ENCODE peak calls at places on chromosomes 6 and 20, in nine cellular contexts. U is foreskin keratinocyte, G is OCI-LY7, L is natural killer cell, W is fibroblast of pulmonary artery, E is right lobe of liver, I is kidney, B is tibial artery, X is foreskin fibroblast. D is an unnamed sample.

GRCh38 chr20:45269056-45269455 is 14.7 kb upstream of the SLPI start:
- DNase-seq in U (no peak), G (no peak), L (no peak), W (no peak), E (no peak), I (no peak), B (no peak), X (no peak), D (no peak)

GRCh38 chr20:60199866-60200265 is 241.6 kb downstream of the CDH26 start:
- DNase-seq in U (no peak), G (no peak), L (no peak), W (no peak), E (no peak), I (no peak), B (no peak), X (no peak), D (no peak)

GRCh38 chr6:80610821-80611220 is 504.4 kb downstream of the BCKDHB start:
- DNase-seq in U (peak; percentile 76), G (no peak), L (no peak), W (peak; percentile 40), E (no peak), I (no peak), B (no peak), X (peak; percentile 66), D (no peak)

GRCh38 chr6:56714273-56714672 is 71.6 kb upstream of the DST start:
- DNase-seq in U (no peak), G (no peak), L (no peak), W (no peak), E (no peak), I (no peak), B (no peak), X (no peak), D (no peak)

GRCh38 chr6:146184701-146185100 is 155.8 kb downstream of the GRM1 start:
- DNase-seq in U (no peak), G (no peak), L (no peak), W (no peak), E (no peak), I (no peak), B (no peak), X (no peak), D (no peak)

GRCh38 chr6:128068110-128068460 is 167.2 kb upstream of the THEMIS start:
- DNase-seq in U (no peak), G (no peak), L (no peak), W (no peak), E (no peak), I (no peak), B (no peak), X (no peak), D (no peak)

GRCh38 chr6:32607263-32607987 is 17.8 kb upstream of the HLA-DRB1 start:
- DNase-seq in U (no peak), G (no peak), L (no peak), W (no peak), E (no peak), I (no peak), B (no peak), X (no peak), D (no peak)

GRCh38 chr6:16352258-16352635 is 113.9 kb downstream of the GMPR start:
- DNase-seq in U (no peak), G (no peak), L (no peak), W (peak; percentile 76), E (no peak), I (no peak), B (no peak), X (peak; percentile 68), D (no peak)

GRCh38 chr6:7341989-7342742 is 29.2 kb upstream of the SSR1 start:
- DNase-seq in U (no peak), G (no peak), L (no peak), W (no peak), E (no peak), I (no peak), B (no peak), X (peak; percentile 9), D (no peak)

GRCh38 chr6:134753001-134753400 is 196.9 kb downstream of the ALDH8A1 start:
- DNase-seq in U (no peak), G (no peak), L (no peak), W (no peak), E (no peak), I (no peak), B (no peak), X (no peak), D (no peak)

GRCh38 chr20:15875446-15875845 is 697.8 kb downstream of the KIF16B start:
- DNase-seq in U (no peak), G (no peak), L (no peak), W (no peak), E (no peak), I (no peak), B (no peak), X (no peak), D (no peak)

GRCh38 chr6:63440057-63440456 is 120.3 kb upstream of the LGSN start:
- DNase-seq in U (no peak), G (no peak), L (no peak), W (no peak), E (no peak), I (no peak), B (no peak), X (no peak), D (no peak)

DNA sequence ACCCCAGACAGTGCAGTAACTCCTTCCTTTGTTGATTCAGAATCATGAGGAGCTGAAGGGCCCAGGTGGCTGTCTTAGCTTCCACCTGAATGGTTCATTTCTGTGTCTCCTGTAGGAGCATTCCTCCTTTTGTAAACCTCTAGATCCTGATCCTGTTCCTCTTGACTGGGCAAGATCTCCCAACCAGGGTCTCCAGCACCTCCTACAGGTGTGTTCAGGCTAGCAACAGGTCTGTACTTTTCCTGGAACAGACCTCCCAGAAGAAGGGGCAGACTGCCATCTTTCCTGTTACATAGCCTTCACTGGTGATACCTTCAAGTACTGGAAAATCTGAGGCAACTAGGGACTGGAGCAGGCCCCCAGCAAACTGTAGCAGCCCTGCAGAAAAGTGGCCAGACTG is 35.2 kb downstream of the HLA-B start:
- DNase-seq in U (no peak), G (no peak), L (no peak), W (no peak), E (no peak), I (no peak), B (no peak), X (no peak), D (peak; percentile 40)
- TF ChIP-seq CTCF in U (no peak), G (no peak), L (no peak), W (no peak), E (no peak), I (no peak), B (no peak), X (no peak), D (no peak)

GRCh38 chr6:131949909-131950766 is 1.0 kb downstream of the CCN2 start:
- DNase-seq in U (peak; percentile 79), G (no peak), L (no peak), W (peak; percentile 96), E (peak; percentile 80), I (peak; percentile 92), B (peak; percentile 78), X (peak; percentile 88), D (peak; percentile 85)
- TF ChIP-seq CTCF in U (peak; percentile 65), G (no peak), L (no peak), W (peak; percentile 46), E (peak; percentile 42), I (peak; percentile 49), B (peak; percentile 61), X (peak; percentile 54), D (peak; percentile 39)

GRCh38 chr6:108247965-108248536 is 12.8 kb downstream of the SNX3 start:
- DNase-seq in U (no peak), G (no peak), L (no peak), W (no peak), E (no peak), I (no peak), B (no peak), X (no peak), D (no peak)

GRCh38 chr6:108254436-108255410 is 6.1 kb downstream of the SNX3 start:
- DNase-seq in U (no peak), G (no peak), L (no peak), W (no peak), E (no peak), I (no peak), B (no peak), X (no peak), D (no peak)

GRCh38 chr6:108251252-108251651 is 9.6 kb downstream of the SNX3 start:
- DNase-seq in U (no peak), G (no peak), L (no peak), W (no peak), E (no peak), I (no peak), B (no peak), X (no peak), D (no peak)

GRCh38 chr6:108252055-108252454 is 8.8 kb downstream of the SNX3 start:
- DNase-seq in U (no peak), G (no peak), L (no peak), W (no peak), E (no peak), I (no peak), B (no peak), X (no peak), D (no peak)

DNA sequence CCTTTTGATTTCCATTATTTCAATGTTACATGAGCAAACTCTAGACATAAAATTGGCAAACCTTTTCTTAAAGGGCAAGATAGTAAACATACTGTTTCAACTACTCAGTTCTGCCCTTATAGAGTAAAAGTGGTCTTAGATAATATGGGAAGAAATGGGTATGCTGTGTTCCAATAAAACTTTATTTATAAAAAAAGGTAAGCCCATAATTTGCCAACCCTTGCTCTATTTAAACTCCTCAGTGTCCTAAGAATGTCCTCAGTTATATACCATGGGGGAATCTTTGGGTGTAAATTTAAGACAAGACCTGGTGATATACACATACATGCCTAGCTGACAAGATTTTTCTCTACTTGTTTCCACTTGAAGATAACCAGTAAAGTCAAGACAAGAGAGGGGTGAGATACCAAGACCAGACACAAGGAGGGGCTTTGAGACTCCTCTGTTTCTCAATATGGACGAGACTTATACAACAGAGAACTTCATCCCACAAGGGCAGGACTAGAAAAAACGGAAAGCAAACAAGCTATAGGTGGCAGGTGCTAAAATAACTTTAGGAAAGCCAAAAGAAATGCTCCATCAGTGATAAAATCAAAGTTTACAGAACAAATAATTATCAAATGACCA is 10.5 kb downstream of the SNX3 start:
- DNase-seq in U (peak; percentile 11), G (peak; percentile 64), L (no peak), W (peak; percentile 46), E (no peak), I (no peak), B (no peak), X (peak; percentile 4), D (peak; percentile 25)
- TF ChIP-seq CTCF in U (peak; percentile 52), G (peak; percentile 81), L (peak; percentile 29), W (peak; percentile 36), E (no peak), I (no peak), B (no peak), X (peak; percentile 26), D (no peak)

DNA sequence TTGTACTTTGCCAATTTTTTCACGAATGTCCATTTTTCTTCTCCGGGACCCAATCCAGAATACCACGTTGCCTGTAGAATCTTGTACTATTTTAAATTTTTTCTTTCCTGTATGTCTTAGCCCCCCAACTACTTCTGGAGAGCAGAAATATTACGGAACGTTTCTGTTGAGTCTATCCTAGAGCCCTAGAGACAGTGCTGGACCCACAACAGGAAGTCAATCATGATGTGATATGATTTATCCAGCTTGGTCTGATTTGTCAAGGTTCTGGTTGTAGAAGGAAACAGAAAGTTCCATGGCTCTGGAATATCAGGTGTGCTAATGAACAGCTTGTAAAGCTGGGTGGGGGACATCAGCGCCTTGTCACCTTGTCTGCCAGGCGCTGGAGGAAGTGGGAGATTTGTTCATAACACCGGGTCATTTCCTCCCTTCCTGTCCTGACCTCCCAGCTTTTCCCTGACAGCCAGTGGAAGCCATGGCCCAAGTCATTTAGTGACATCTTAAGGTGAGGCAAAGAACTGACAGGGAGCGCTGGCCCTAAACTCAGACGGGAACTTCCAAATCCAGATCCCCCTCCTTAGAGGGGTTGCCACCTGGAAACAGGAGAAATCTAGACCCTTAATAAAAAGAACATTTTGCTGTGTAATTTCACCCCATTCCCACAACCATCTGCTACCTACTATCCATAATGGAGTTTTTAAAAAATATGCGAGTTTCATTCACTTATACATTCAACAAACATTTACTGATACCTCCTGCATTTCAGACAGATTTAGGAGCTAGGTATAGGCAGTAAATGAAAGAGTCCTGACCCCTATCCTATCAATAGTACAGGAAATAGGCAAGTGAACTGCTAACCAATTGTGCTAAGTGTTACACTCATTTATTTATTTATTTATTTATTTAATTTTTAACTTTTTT is 130.5 kb downstream of the ZFP64 start:
- DNase-seq in U (no peak), G (no peak), L (no peak), W (peak; percentile 61), E (no peak), I (no peak), B (no peak), X (peak; percentile 13), D (peak; percentile 45)
- TF ChIP-seq CTCF in U (peak; percentile 33), G (no peak), L (no peak), W (peak; percentile 45), E (peak; percentile 4), I (no peak), B (no peak), X (peak; percentile 20), D (no peak)

D was measured in WTC11.